ENCODE peak calls at places on chromosomes 2 and 18, in seven cellular contexts. I is psoas muscle; R is pancreas; J is fibroblast of villous mesenchyme; E is naive thymus-derived CD8-positive, alpha-beta T cell; V is body of pancreas; S is neural crest cell. M is an unnamed sample.

GRCh38 chr18:5466256-5466655 is 77.5 kb downstream of the EPB41L3 start:
- DNase-seq in I (no peak), R (no peak), J (no peak), E (no peak), V (no peak), S (no peak), M (no peak)

GRCh38 chr18:48946329-48946835 is 4.4 kb downstream of the SMAD7 start:
- DNase-seq in I (no peak), R (no peak), J (peak), E (no peak), V (peak), S (no peak), M (peak)

GRCh38 chr2:66574701-66575624 is 140.0 kb downstream of the MEIS1 start:
- DNase-seq in I (peak), R (peak), J (peak), E (no peak), V (peak), S (peak), M (peak)

GRCh38 chr2:137208361-137208973 is 443.1 kb downstream of the THSD7B start:
- DNase-seq in I (no peak), R (no peak), J (peak), E (no peak), V (no peak), S (no peak), M (peak)

GRCh38 chr18:7467708-7468466 is 99.2 kb upstream of the PTPRM start:
- DNase-seq in I (no peak), R (no peak), J (no peak), E (no peak), V (no peak), S (no peak), M (no peak)

GRCh38 chr18:71815305-71815704 is 728.8 kb downstream of the CBLN2 start:
- DNase-seq in I (no peak), R (no peak), J (no peak), E (no peak), V (no peak), S (no peak), M (no peak)

GRCh38 chr2:5673861-5674240 is 18.3 kb upstream of the SOX11 start:
- DNase-seq in I (no peak), R (no peak), J (no peak), E (no peak), V (no peak), S (no peak), M (peak)

GRCh38 chr18:57975805-57976204 is 68.2 kb upstream of the NEDD4L start:
- DNase-seq in I (no peak), R (no peak), J (no peak), E (no peak), V (no peak), S (no peak), M (no peak)

GRCh38 chr2:3784731-3785130 is 81.4 kb downstream of the DCDC2C start:
- DNase-seq in I (no peak), R (no peak), J (no peak), E (no peak), V (no peak), S (no peak), M (no peak)

GRCh38 chr18:45169610-45170009 is 445.7 kb upstream of the SLC14A2 start:
- DNase-seq in I (peak), R (peak), J (peak), E (no peak), V (peak), S (no peak), M (peak)

GRCh38 chr2:44477657-44478414 is 116.1 kb downstream of the CAMKMT start:
- DNase-seq in I (no peak), R (no peak), J (no peak), E (no peak), V (no peak), S (no peak), M (no peak)

GRCh38 chr18:62485684-62486083 is 37.1 kb upstream of the ZCCHC2 start:
- DNase-seq in I (no peak), R (no peak), J (peak), E (no peak), V (no peak), S (no peak), M (peak)